ENCODE peak calls at places on chromosomes 3 and 15, in five cellular contexts. Q is HCT116, N is A549, P is lower leg skin, M is stomach. U is an unnamed sample.

GRCh38 chr15:70013647-70014310 is 83.9 kb downstream of the TLE3 start:
- DNase-seq in Q (no peak), M (no peak), P (no peak), N (no peak), U (no peak)

GRCh38 chr3:188954590-188955208 is 217.1 kb upstream of the TPRG1 start:
- DNase-seq in M (peak; percentile 86), N (peak; percentile 58), Q (peak; percentile 79), P (peak; percentile 82), U (peak; percentile 45)

GRCh38 chr15:92797168-92798052 is 102.7 kb upstream of the CHD2 start:
- DNase-seq in P (peak; percentile 69), Q (peak; percentile 73), N (peak; percentile 79), M (no peak), U (no peak)

GRCh38 chr3:183359036-183359435 is 69.4 kb downstream of the MCF2L2 start:
- DNase-seq in P (no peak), N (no peak), M (no peak), Q (no peak), U (no peak)

GRCh38 chr3:144942093-144942492 is 970.5 kb downstream of the DIPK2A start:
- DNase-seq in P (no peak), M (no peak), Q (no peak), N (no peak), U (no peak)

GRCh38 chr3:190718097-190718496 is 144.4 kb downstream of the GMNC start:
- DNase-seq in M (no peak), Q (no peak), P (no peak), N (no peak), U (no peak)

GRCh38 chr3:53865732-53866499 is 16.0 kb downstream of the ACTR8 start:
- DNase-seq in N (no peak), P (no peak), Q (no peak), M (no peak), U (no peak)

GRCh38 chr3:56468184-56469106 is at the start of gene ERC2:
- DNase-seq in P (no peak), M (peak; percentile 41), Q (no peak), N (peak; percentile 6), U (peak; percentile 67)

GRCh38 chr3:189937302-189938255 is 183.1 kb downstream of the P3H2 start:
- DNase-seq in N (peak; percentile 38), M (peak; percentile 47), P (no peak), Q (peak; percentile 99), U (peak; percentile 58)

GRCh38 chr3:117553461-117553860 is 843.9 kb downstream of the TUSC7 start:
- DNase-seq in M (no peak), Q (no peak), P (no peak), N (peak; percentile 7), U (no peak)

GRCh38 chr3:140910860-140911259 is 30.8 kb upstream of the SLC25A36 start:
- DNase-seq in M (no peak), N (peak; percentile 13), P (no peak), Q (peak; percentile 51), U (peak; percentile 26)

GRCh38 chr3:71503525-71504249 is 79.8 kb downstream of the FOXP1 start:
- DNase-seq in P (no peak), M (no peak), Q (no peak), N (peak; percentile 64), U (peak; percentile 25)

GRCh38 chr3:15633766-15634588 is 32.4 kb downstream of the BTD start:
- DNase-seq in P (no peak), Q (no peak), N (no peak), M (no peak), U (no peak)

DNA sequence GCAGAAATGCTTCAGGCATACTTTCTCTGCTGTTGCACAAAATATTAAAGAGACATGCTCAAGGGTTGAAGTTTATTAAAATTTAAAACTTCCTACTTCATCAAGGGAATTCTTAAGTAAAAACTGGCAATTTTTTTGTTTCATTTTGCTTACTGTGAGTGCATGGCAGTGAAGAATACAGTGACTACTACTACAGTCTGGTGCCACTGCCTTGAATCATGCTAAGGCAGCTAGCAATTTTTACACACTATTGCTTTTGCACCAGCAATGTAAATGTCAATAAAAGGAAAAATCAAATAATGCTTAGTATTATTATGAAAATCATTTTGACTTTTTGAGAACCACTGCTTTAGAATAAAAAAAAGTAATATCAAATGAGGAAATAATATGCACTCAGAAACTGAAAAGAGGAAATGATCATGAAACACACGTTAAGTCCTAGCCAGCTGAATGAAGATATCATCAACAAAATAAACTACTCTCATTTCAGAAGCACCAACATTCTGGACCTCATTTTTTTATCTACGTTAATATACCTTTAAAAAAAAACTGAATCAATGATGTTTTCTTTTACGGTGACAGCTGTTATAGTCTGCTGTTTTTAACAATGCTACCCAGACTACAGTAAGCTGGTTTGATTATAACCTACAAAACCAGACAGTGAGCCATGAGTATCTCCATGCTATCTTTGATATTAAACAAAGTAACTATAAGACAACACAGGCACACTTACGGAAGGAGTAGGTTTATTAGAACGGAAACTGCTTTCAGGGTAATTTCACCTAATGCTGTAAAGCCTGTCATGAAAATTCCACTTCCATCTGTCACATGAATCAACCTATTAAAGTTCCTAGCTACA is 33.3 kb downstream of the VPS13C start:
- DNase-seq in Q (no peak), N (no peak), M (no peak), P (no peak), U (no peak)
- TF ChIP-seq POLR2A in Q (no peak), N (no peak), M (no peak), P (no peak), U (no peak)

GRCh38 chr15:85785887-85786777 is 8.6 kb downstream of the KLHL25 start:
- DNase-seq in N (peak; percentile 83), M (no peak), Q (peak; percentile 53), P (no peak), U (peak; percentile 71)
- TF ChIP-seq POLR2A in N (no peak), M (no peak), Q (no peak), P (no peak), U (no peak)

DNA sequence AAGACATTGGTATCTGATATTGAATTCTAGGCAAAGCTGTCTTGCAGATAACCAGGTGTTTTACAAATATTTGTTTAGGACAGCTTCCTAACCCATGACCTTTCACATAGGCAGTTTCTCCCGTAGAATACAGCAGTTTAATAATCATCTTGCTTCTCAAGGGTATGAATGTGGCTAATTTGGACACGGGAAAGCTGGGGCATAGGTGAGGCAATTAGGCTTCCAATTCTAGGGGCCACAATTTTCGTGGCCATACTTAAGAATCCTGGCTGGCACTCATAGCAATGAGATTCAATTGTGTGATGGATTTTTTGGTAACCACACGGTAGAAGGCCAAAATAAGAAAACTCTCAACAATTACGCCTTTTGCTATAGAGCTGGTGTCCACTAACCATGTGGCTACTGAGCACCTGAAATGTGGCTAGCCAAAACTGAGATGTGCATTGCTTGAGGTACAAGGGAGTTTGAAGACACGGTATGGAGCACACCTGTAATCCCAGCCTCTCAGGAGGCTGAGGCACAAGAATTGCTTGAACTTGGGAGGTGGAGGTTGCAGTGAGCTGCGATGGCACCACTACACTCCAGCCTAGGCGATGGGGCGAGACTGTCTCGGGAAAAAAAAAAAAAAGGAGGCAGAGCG is 34.4 kb downstream of the TFRC start:
- DNase-seq in Q (no peak), P (no peak), N (no peak), M (no peak), U (no peak)
- TF ChIP-seq POLR2A in Q (no peak), P (no peak), N (no peak), M (no peak), U (no peak)

GRCh38 chr3:128487813-128488635 is 5.0 kb downstream of the GATA2 start:
- DNase-seq in Q (peak; percentile 72), P (peak; percentile 46), N (peak; percentile 89), M (peak; percentile 67), U (peak; percentile 98)

GRCh38 chr3:128489860-128490649 is 2.9 kb downstream of the GATA2 start:
- DNase-seq in N (no peak), P (no peak), Q (no peak), M (no peak), U (no peak)

GRCh38 chr3:128488636-128488994 is 4.4 kb downstream of the GATA2 start:
- DNase-seq in Q (no peak), P (no peak), N (no peak), M (no peak), U (peak; percentile 47)

GRCh38 chr3:128490650-128491070 is 2.3 kb downstream of the GATA2 start:
- DNase-seq in Q (no peak), M (no peak), P (no peak), N (no peak), U (no peak)

DNA sequence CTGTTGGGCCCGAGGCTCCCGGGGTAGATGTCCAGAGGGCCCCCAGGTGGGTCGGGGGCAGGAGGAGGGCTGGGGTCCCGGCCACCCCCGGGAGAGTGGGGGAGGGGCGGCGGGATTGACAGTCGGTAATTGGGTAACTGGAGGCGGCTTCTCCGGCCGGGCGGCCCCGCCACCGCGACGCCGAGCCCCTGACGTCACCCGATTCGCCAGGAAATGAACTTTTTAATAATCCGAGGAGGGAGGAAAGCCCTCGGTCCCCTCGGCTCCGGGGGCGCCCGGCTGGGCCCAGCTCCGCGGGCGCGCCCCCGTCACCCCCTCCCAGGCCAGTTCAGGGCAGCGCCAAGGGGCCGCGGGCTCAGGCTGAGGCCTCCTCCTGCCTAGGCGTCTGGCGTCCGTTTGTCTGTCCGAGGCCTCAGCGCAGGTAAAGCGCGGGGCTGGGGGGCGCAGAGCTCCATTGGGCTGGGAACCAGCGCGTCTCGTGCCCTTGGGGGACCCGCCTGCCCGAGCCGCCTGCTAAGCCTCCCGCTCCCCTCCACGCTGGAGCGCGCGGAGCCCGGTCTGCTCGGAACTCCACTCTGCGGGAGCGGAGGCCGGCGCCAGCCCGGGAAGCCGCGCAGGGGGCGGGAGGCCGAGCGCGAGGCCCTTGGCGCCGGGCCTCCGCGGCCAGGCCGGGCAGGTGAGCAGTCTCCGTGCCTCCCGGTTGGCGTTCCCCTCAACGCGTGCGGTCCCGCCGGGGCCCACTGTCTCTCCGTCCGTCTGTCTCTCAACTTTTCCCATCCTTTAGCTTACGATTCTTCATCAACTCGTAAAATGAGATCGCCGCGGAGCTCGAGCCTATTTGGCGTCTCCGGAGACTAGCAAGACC is 3.8 kb downstream of the GATA2 start:
- DNase-seq in Q (peak; percentile 35), P (no peak), N (no peak), M (no peak), U (peak; percentile 86)
- TF ChIP-seq POLR2A in Q (no peak), P (no peak), N (no peak), M (no peak), U (peak; percentile 30)

DNA sequence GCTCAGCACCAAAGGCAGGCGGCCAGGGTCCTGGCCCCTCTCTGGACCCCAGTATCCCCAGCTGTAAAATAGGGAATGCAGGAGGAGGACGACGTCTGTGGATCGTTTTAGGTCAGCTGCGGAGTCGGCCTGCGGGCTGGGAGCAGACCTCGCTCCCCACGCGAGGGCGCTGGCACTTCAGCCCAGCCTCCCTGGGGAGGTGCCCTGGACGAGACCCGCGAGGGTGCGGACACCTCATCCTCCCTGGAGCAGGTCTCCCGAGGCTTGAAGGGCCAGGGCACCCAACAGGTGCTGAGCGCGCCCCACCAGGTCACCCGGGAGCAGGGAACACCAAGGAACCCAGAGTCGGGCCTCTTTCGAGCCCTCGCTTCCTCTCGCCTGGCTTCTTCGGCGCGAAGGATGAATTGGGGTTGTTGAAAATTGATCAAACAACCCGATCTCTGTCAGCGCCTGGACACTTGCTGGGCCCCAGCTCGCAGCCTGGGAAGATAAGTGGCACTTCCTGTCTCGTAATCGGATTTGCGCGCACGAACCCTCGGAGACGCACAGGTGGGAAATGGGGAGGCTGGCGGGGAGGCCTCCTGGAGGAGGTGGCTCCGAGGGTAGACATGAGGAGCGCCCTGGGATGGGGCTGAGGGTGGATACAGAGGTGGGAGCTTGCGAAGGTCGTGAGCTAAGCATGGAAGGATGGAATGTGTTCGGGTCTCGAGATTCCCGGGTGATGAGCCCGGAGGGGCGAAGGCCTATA is 588 bp upstream of the VIPR1 start:
- DNase-seq in M (peak; percentile 78), P (peak; percentile 49), N (no peak), Q (no peak), U (no peak)
- TF ChIP-seq POLR2A in M (no peak), P (no peak), N (no peak), Q (no peak), U (no peak)